ENCODE peak calls at places on chromosome 4, in six cellular contexts. D, G, J, N, U and X are unnamed samples.

GRCh38 chr4:183960021-183960420 is 54.9 kb downstream of the STOX2 start:
- DNase-seq in D (peak; percentile 4), G (no peak), J (peak; percentile 73), N (peak; percentile 8), U (peak; percentile 56), X (peak; percentile 84)

GRCh38 chr4:140856692-140857091 is 100.5 kb upstream of the TBC1D9 start:
- DNase-seq in D (peak; percentile 72), G (no peak), J (peak; percentile 30), N (no peak), U (peak; percentile 85), X (peak; percentile 31)

GRCh38 chr4:661856-662761 is 12.0 kb downstream of the ATP5ME start:
- DNase-seq in D (no peak), G (no peak), J (no peak), N (no peak), U (no peak), X (no peak)

GRCh38 chr4:120874792-120875774 is 47.4 kb downstream of the PRDM5 start:
- DNase-seq in D (no peak), G (no peak), J (no peak), N (no peak), U (no peak), X (no peak)

GRCh38 chr4:158766419-158767044 is 2.3 kb upstream of the FNIP2 start:
- DNase-seq in D (no peak), G (no peak), J (no peak), N (no peak), U (no peak), X (no peak)

GRCh38 chr4:112120021-112120420 is 25.2 kb upstream of the FAM241A start:
- DNase-seq in D (no peak), G (no peak), J (no peak), N (no peak), U (no peak), X (no peak)

GRCh38 chr4:3871181-3871852 is 105.1 kb downstream of the ADRA2C start:
- DNase-seq in D (no peak), G (no peak), J (no peak), N (no peak), U (no peak), X (no peak)

GRCh38 chr4:2348786-2349185 is 69.7 kb downstream of the ZFYVE28 start:
- DNase-seq in D (no peak), G (no peak), J (no peak), N (no peak), U (no peak), X (no peak)

GRCh38 chr4:94690851-94691254 is 66.9 kb upstream of the BMPR1B start:
- DNase-seq in D (peak; percentile 87), G (no peak), J (no peak), N (no peak), U (peak; percentile 17), X (no peak)

GRCh38 chr4:120132935-120133334 is 66.3 kb upstream of the MAD2L1 start:
- DNase-seq in D (peak; percentile 15), G (no peak), J (no peak), N (no peak), U (no peak), X (no peak)

GRCh38 chr4:124641715-124642380 is 70.7 kb downstream of the ANKRD50 start:
- DNase-seq in D (peak; percentile 80), G (no peak), J (peak; percentile 9), N (peak; percentile 48), U (peak; percentile 89), X (no peak)

GRCh38 chr4:98746936-98747658 is 88.7 kb upstream of the TSPAN5 start:
- DNase-seq in D (no peak), G (no peak), J (no peak), N (no peak), U (no peak), X (no peak)

GRCh38 chr4:80471701-80472100 is 136.2 kb downstream of the CFAP299 start:
- DNase-seq in D (no peak), G (no peak), J (no peak), N (peak; percentile 20), U (peak; percentile 44), X (no peak)

GRCh38 chr4:110618091-110619000 is 4.5 kb downstream of the PITX2 start:
- DNase-seq in D (no peak), G (no peak), J (no peak), N (no peak), U (no peak), X (no peak)

GRCh38 chr4:52192697-52193096 is 141.6 kb downstream of the SPATA18 start:
- DNase-seq in D (peak; percentile 8), G (no peak), J (no peak), N (no peak), U (no peak), X (no peak)

GRCh38 chr4:178471385-178471784 is 1029.1 kb upstream of the AGA start:
- DNase-seq in D (no peak), G (no peak), J (no peak), N (no peak), U (no peak), X (no peak)

GRCh38 chr4:121143126-121143525 is 21.0 kb downstream of the TNIP3 start:
- DNase-seq in D (peak; percentile 24), G (no peak), J (no peak), N (no peak), U (no peak), X (no peak)

GRCh38 chr4:147732516-147733193 is 767 bp downstream of the ARHGAP10 start:
- DNase-seq in D (peak; percentile 50), G (peak; percentile 6), J (peak; percentile 34), N (no peak), U (peak; percentile 51), X (no peak)

GRCh38 chr4:39576268-39576667 is 49.0 kb upstream of the UGDH start:
- DNase-seq in D (peak; percentile 67), G (no peak), J (no peak), N (no peak), U (no peak), X (no peak)

GRCh38 chr4:2545321-2546013 is 9.0 kb downstream of the FAM193A start:
- DNase-seq in D (no peak), G (no peak), J (no peak), N (no peak), U (no peak), X (no peak)

GRCh38 chr4:163540448-163540847 is 46.0 kb downstream of the TMA16 start:
- DNase-seq in D (no peak), G (no peak), J (no peak), N (no peak), U (no peak), X (no peak)

GRCh38 chr4:26763649-26764048 is 97.0 kb upstream of the STIM2 start:
- DNase-seq in D (no peak), G (no peak), J (no peak), N (no peak), U (no peak), X (no peak)

GRCh38 chr4:37246891-37247290 is 2.3 kb downstream of the NWD2 start:
- DNase-seq in D (no peak), G (no peak), J (no peak), N (no peak), U (no peak), X (no peak)

GRCh38 chr4:34289962-34290361 is 1954.4 kb downstream of the ARAP2 start:
- DNase-seq in D (no peak), G (no peak), J (no peak), N (no peak), U (no peak), X (no peak)

GRCh38 chr4:7004331-7004730 is 38.8 kb upstream of the TADA2B start:
- DNase-seq in D (peak; percentile 96), G (no peak), J (no peak), N (no peak), U (peak; percentile 100), X (no peak)

GRCh38 chr4:114136067-114136466 is 156.6 kb upstream of the ARSJ start:
- DNase-seq in D (peak; percentile 62), G (no peak), J (no peak), N (no peak), U (peak; percentile 1), X (no peak)

GRCh38 chr4:127188847-127189246 is 443.9 kb upstream of the INTU start:
- DNase-seq in D (peak; percentile 7), G (no peak), J (no peak), N (no peak), U (no peak), X (peak; percentile 5)

GRCh38 chr4:136810626-136811025 is 721.7 kb downstream of the PCDH18 start:
- DNase-seq in D (no peak), G (no peak), J (no peak), N (no peak), U (no peak), X (no peak)

GRCh38 chr4:6815029-6815836 is 32.7 kb downstream of the KIAA0232 start:
- DNase-seq in D (no peak), G (no peak), J (no peak), N (no peak), U (peak; percentile 21), X (no peak)

GRCh38 chr4:40314951-40315350 is 20.2 kb upstream of the CHRNA9 start:
- DNase-seq in D (peak; percentile 34), G (no peak), J (no peak), N (no peak), U (peak; percentile 42), X (no peak)

GRCh38 chr4:156672492-156672891 is 299.1 kb downstream of the PDGFC start:
- DNase-seq in D (no peak), G (no peak), J (no peak), N (no peak), U (no peak), X (peak; percentile 21)

GRCh38 chr4:6177587-6178197 is 22.7 kb downstream of the JAKMIP1 start:
- DNase-seq in D (no peak), G (peak; percentile 20), J (no peak), N (no peak), U (no peak), X (no peak)

GRCh38 chr4:95636061-95636460 is 87.3 kb upstream of the UNC5C start:
- DNase-seq in D (no peak), G (no peak), J (no peak), N (no peak), U (no peak), X (no peak)

GRCh38 chr4:122831515-122832196 is 5.0 kb downstream of the FGF2 start:
- DNase-seq in D (peak; percentile 43), G (no peak), J (no peak), N (no peak), U (peak; percentile 51), X (no peak)

GRCh38 chr4:89724716-89725115 is 112.2 kb downstream of the SNCA start:
- DNase-seq in D (peak; percentile 84), G (no peak), J (no peak), N (peak; percentile 48), U (peak; percentile 39), X (no peak)